ENCODE peak calls at places on chromosomes 13 and 19, in four cellular contexts. R is hepatocyte, G is BJ, Y is amygdala. A is an unnamed sample.

GRCh38 chr19:51698296-51698695 is 5.2 kb downstream of the SPACA6 start:
- DNase-seq in G (no peak), R (no peak), Y (no peak), A (no peak)

GRCh38 chr13:107025991-107026390 is 458.1 kb upstream of the ARGLU1 start:
- DNase-seq in R (peak), G (no peak), Y (no peak), A (no peak)

GRCh38 chr19:4077800-4078683 is 11.3 kb upstream of the ZBTB7A start:
- DNase-seq in R (peak), Y (no peak), G (no peak), A (no peak)

GRCh38 chr13:101751488-101751887 is 299.0 kb downstream of the ITGBL1 start:
- DNase-seq in R (peak), Y (no peak), G (peak), A (peak)

GRCh38 chr13:109743706-109744453 is 42.5 kb downstream of the IRS2 start:
- DNase-seq in Y (no peak), R (peak), G (peak), A (no peak)

GRCh38 chr19:6551607-6552450 is 21.0 kb downstream of the TNFSF9 start:
- DNase-seq in R (peak), Y (no peak), G (no peak), A (no peak)

GRCh38 chr13:52750713-52751112 is 11.1 kb upstream of the CNMD start:
- DNase-seq in G (no peak), R (no peak), Y (no peak), A (no peak)

GRCh38 chr19:51431124-51431523 is 13.7 kb upstream of the SIGLEC10 start:
- DNase-seq in Y (no peak), G (no peak), R (no peak), A (no peak)

GRCh38 chr13:44508562-44509062 is 67.5 kb downstream of the TSC22D1 start:
- DNase-seq in Y (no peak), G (no peak), R (no peak), A (no peak)

GRCh38 chr19:10270180-10270615 is 722 bp upstream of the ICAM1 start:
- DNase-seq in Y (no peak), G (no peak), R (no peak), A (no peak)

GRCh38 chr13:79365981-79366380 is 40.1 kb downstream of the RBM26 start:
- DNase-seq in R (no peak), G (no peak), Y (no peak), A (no peak)

GRCh38 chr19:49881672-49882394 is 4.3 kb downstream of the TBC1D17 start:
- DNase-seq in G (no peak), Y (no peak), R (no peak), A (no peak)

GRCh38 chr13:23899555-23899954 is 2.3 kb upstream of the C1QTNF9B start:
- DNase-seq in G (no peak), R (peak), Y (no peak), A (peak)

GRCh38 chr13:23235994-23236393 is 55.2 kb downstream of the SGCG start:
- DNase-seq in R (no peak), Y (no peak), G (no peak), A (no peak)

GRCh38 chr13:106570354-106570822 is 2.5 kb upstream of the ARGLU1 start:
- DNase-seq in R (peak), Y (no peak), G (no peak), A (no peak)

GRCh38 chr19:13797870-13798269 is 2.6 kb downstream of the ZSWIM4 start:
- DNase-seq in Y (no peak), R (no peak), G (peak), A (peak)

GRCh38 chr13:111383591-111384440 is 63.4 kb downstream of the TEX29 start:
- DNase-seq in Y (no peak), G (no peak), R (no peak), A (no peak)

GRCh38 chr13:83190020-83190419 is 692.3 kb downstream of the SLITRK1 start:
- DNase-seq in Y (no peak), G (no peak), R (no peak), A (no peak)

A was measured in AG09309.